ENCODE peak calls at places on chromosome X, in four cellular contexts. One of them, this sample, is unnamed.

GRCh38 chrX:40887476-40887875 is 152.1 kb upstream of the MED14 start:
- DNase-seq in HepG2: no peak
- DNase-seq in GM12878: no peak
- DNase-seq in K562: no peak
- DNase-seq in this sample: no peak

GRCh38 chrX:71282514-71283408 is 674 bp upstream of the NONO start:
- DNase-seq in GM12878: no peak
- DNase-seq in HepG2: peak; percentile 29
- DNase-seq in K562: peak; percentile 37
- DNase-seq in this sample: peak; percentile 42

GRCh38 chrX:48897157-48897620 is 379 bp downstream of the TIMM17B start:
- DNase-seq in GM12878: no peak
- DNase-seq in K562: peak; percentile 78
- DNase-seq in HepG2: peak; percentile 66
- DNase-seq in this sample: peak; percentile 78

GRCh38 chrX:129116651-129117050 is 406.6 kb downstream of the SMARCA1 start:
- DNase-seq in GM12878: no peak
- DNase-seq in HepG2: peak; percentile 65
- DNase-seq in K562: no peak
- DNase-seq in this sample: no peak

GRCh38 chrX:70960728-70961127 is 29.8 kb upstream of the SLC7A3 start:
- DNase-seq in HepG2: no peak
- DNase-seq in K562: no peak
- DNase-seq in GM12878: no peak
- DNase-seq in this sample: no peak

GRCh38 chrX:17718649-17719165 is 18.6 kb upstream of the SCML1 start:
- DNase-seq in GM12878: no peak
- DNase-seq in K562: no peak
- DNase-seq in HepG2: no peak
- DNase-seq in this sample: no peak

GRCh38 chrX:116204947-116205346 is 34.4 kb downstream of the AGTR2 start:
- DNase-seq in HepG2: peak; percentile 1
- DNase-seq in K562: no peak
- DNase-seq in GM12878: no peak
- DNase-seq in this sample: peak; percentile 5

GRCh38 chrX:151796576-151796975 is 62.0 kb downstream of the CNGA2 start:
- DNase-seq in GM12878: no peak
- DNase-seq in HepG2: no peak
- DNase-seq in K562: no peak
- DNase-seq in this sample: no peak

GRCh38 chrX:124194209-124194608 is 138.3 kb upstream of the TEX13D start:
- DNase-seq in GM12878: no peak
- DNase-seq in K562: no peak
- DNase-seq in HepG2: no peak
- DNase-seq in this sample: no peak

GRCh38 chrX:349196-349595 is 30.6 kb upstream of the GTPBP6 start:
- DNase-seq in GM12878: no peak
- DNase-seq in K562: no peak
- DNase-seq in HepG2: no peak
- DNase-seq in this sample: no peak

GRCh38 chrX:17553451-17553850 is 178.5 kb downstream of the NHS start:
- DNase-seq in GM12878: no peak
- DNase-seq in K562: no peak
- DNase-seq in HepG2: no peak
- DNase-seq in this sample: no peak

GRCh38 chrX:72048515-72049455 is 82.9 kb downstream of the RTL5 start:
- DNase-seq in K562: no peak
- DNase-seq in HepG2: no peak
- DNase-seq in GM12878: no peak
- DNase-seq in this sample: peak; percentile 65

GRCh38 chrX:41045960-41046567 is 39.2 kb upstream of the USP9X start:
- DNase-seq in K562: no peak
- DNase-seq in HepG2: no peak
- DNase-seq in GM12878: no peak
- DNase-seq in this sample: no peak

GRCh38 chrX:72105436-72105835 is 26.3 kb downstream of the RTL5 start:
- DNase-seq in K562: no peak
- DNase-seq in HepG2: no peak
- DNase-seq in GM12878: peak; percentile 56
- DNase-seq in this sample: no peak

GRCh38 chrX:151715735-151716134 is at the start of gene FATE1:
- DNase-seq in K562: no peak
- DNase-seq in GM12878: no peak
- DNase-seq in HepG2: no peak
- DNase-seq in this sample: no peak

GRCh38 chrX:117973175-117974075 is 143.2 kb downstream of the KLHL13 start:
- DNase-seq in GM12878: no peak
- DNase-seq in K562: no peak
- DNase-seq in HepG2: no peak
- DNase-seq in this sample: peak; percentile 30

GRCh38 chrX:78104447-78105176 is 564 bp downstream of the PGK1 start:
- DNase-seq in GM12878: no peak
- DNase-seq in K562: peak; percentile 38
- DNase-seq in HepG2: peak; percentile 75
- DNase-seq in this sample: peak; percentile 19

GRCh38 chrX:97639526-97639925 is 755.8 kb downstream of the RPA4 start:
- DNase-seq in GM12878: no peak
- DNase-seq in HepG2: no peak
- DNase-seq in K562: no peak
- DNase-seq in this sample: no peak

GRCh38 chrX:19554786-19555185 is 39.5 kb upstream of the MAP3K15 start:
- DNase-seq in GM12878: peak; percentile 38
- DNase-seq in HepG2: no peak
- DNase-seq in K562: no peak
- DNase-seq in this sample: no peak

GRCh38 chrX:9897761-9898161 is 69.4 kb upstream of the CLDN34 start:
- DNase-seq in GM12878: no peak
- DNase-seq in HepG2: no peak
- DNase-seq in K562: no peak
- DNase-seq in this sample: no peak

GRCh38 chrX:153828723-153829548 is 1.4 kb downstream of the PDZD4 start:
- DNase-seq in GM12878: no peak
- DNase-seq in K562: no peak
- DNase-seq in HepG2: peak; percentile 2
- DNase-seq in this sample: peak; percentile 61

DNA sequence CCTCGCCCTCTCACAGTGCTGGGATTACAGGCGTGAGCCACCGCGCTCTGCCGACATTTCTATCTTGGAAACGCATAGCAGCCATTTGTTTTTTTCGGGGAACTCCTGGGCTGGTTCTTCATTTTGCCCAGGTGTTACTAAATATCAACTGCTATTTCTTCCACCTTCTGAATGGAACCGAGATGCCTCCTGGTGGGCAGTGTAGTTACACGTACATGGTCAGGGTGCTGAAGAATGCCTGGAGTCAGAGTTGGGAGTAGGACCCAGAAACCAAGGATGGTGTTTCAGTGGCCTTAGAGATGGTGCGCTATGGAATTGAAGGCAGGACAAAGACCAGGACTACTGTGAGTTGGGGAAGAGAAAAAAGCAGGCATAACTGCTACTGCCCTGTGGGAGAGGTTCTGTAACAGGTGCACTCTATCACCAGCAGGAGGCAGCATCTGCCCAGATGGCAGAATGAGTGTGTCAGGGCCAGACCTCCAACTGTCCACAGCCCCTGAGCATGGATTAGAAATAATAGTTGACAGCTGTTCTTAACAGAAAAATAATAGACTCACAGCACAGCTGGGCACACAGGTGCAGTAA is 81.7 kb downstream of the ZC4H2 start:
- DNase-seq in GM12878: no peak
- DNase-seq in K562: peak; percentile 13
- DNase-seq in HepG2: peak; percentile 36
- DNase-seq in this sample: peak; percentile 25
- TF ChIP-seq USF2 in GM12878: no peak
- TF ChIP-seq USF2 in K562: no peak
- TF ChIP-seq USF2 in HepG2: no peak
- TF ChIP-seq USF2 in this sample: no peak

DNA sequence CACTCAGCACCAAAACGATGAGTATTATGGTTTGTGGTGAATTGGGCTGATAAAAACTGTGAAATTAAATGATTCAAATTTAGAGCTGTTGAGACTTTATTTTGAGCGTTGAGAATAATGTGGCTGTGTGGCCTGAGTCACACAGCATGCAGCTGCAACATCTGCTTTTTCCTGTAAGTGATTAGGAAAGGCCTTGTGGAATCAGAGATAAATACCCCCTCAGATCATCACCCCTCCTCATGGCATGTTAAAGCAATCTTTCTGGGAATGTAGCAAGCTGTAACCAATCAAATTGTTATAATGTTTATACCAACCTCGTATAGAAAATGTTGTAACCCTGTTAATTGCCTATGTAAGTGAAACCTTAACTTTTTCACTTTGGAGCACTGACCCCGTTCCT is 90.0 kb upstream of the GRPR start:
- DNase-seq in GM12878: no peak
- DNase-seq in HepG2: no peak
- DNase-seq in K562: no peak
- DNase-seq in this sample: no peak
- TF ChIP-seq GABPA in GM12878: no peak
- TF ChIP-seq GABPA in HepG2: no peak
- TF ChIP-seq GABPA in K562: no peak
- TF ChIP-seq GABPA in this sample: no peak

GRCh38 chrX:53081925-53082772 is at the start of gene TSPYL2:
- DNase-seq in K562: peak; percentile 92
- DNase-seq in GM12878: peak; percentile 79
- DNase-seq in HepG2: peak; percentile 90
- DNase-seq in this sample: peak; percentile 92
- TF ChIP-seq REST in K562: no peak
- TF ChIP-seq REST in GM12878: no peak
- TF ChIP-seq REST in HepG2: no peak
- TF ChIP-seq REST in this sample: no peak

GRCh38 chrX:12360389-12360788 is 222.1 kb downstream of the FRMPD4 start:
- DNase-seq in K562: no peak
- DNase-seq in GM12878: no peak
- DNase-seq in HepG2: no peak
- DNase-seq in this sample: no peak
- TF ChIP-seq USF2 in K562: no peak
- TF ChIP-seq USF2 in GM12878: no peak
- TF ChIP-seq USF2 in HepG2: no peak
- TF ChIP-seq USF2 in this sample: no peak

GRCh38 chrX:105765691-105766090 is 56.6 kb upstream of the NRK start:
- DNase-seq in HepG2: peak; percentile 0
- DNase-seq in GM12878: no peak
- DNase-seq in K562: no peak
- DNase-seq in this sample: no peak
- TF ChIP-seq GABPA in HepG2: no peak
- TF ChIP-seq GABPA in GM12878: no peak
- TF ChIP-seq GABPA in K562: no peak
- TF ChIP-seq GABPA in this sample: no peak

DNA sequence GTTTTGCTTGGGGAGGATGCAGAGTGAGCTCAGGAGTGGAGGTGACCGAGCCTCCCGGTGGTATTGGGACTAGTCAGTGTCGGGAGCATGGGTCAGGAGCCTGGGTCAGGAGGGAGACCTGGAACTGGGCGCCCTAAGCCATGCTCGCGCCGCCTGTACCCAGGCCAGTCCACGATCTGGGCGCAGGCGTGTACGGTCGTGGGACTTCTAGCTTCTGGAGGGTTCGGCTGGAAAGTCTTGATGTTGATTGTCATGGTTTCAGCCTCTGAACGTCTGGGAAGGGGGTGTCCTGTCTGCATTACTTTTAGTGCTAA is 244 bp downstream of the EIF2S3 start:
- DNase-seq in K562: no peak
- DNase-seq in HepG2: no peak
- DNase-seq in GM12878: no peak
- DNase-seq in this sample: no peak
- TF ChIP-seq REST in K562: no peak
- TF ChIP-seq REST in HepG2: no peak
- TF ChIP-seq REST in GM12878: no peak
- TF ChIP-seq REST in this sample: no peak

GRCh38 chrX:30308263-30309138 is 689 bp downstream of the NR0B1 start:
- DNase-seq in GM12878: no peak
- DNase-seq in K562: no peak
- DNase-seq in HepG2: no peak
- DNase-seq in this sample: peak; percentile 26
- TF ChIP-seq USF2 in GM12878: no peak
- TF ChIP-seq USF2 in K562: no peak
- TF ChIP-seq USF2 in HepG2: no peak
- TF ChIP-seq USF2 in this sample: no peak

GRCh38 chrX:135713795-135714194 is 356 bp downstream of the CT45A1 start:
- DNase-seq in GM12878: no peak
- DNase-seq in K562: no peak
- DNase-seq in HepG2: no peak
- DNase-seq in this sample: no peak

DNA sequence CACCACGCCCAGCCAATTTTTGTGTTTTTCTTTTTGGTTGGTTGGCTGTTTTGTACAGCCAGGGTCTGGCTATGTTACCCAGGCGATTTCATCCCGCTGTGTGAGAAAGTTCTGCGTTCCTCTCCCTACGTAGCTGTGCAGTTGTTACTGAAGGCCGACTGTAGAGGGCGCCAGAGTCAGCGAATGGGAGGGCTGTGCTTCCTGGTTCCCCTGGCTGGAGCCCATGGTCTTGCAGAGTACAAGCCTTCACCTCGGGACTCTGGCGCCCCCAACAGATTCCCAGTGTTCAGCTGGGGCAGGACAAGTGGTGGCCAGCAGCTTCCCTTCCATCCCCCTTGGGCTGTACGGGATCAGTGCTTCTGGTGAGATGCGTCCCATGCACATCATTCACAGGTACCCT is 5.6 kb upstream of the CT45A1 start:
- DNase-seq in K562: peak; percentile 80
- DNase-seq in GM12878: no peak
- DNase-seq in HepG2: peak; percentile 31
- DNase-seq in this sample: peak; percentile 52
- TF ChIP-seq GABPA in K562: no peak
- TF ChIP-seq GABPA in GM12878: no peak
- TF ChIP-seq GABPA in HepG2: no peak
- TF ChIP-seq GABPA in this sample: no peak